ENCODE peak calls at places on chromosomes 2 and 18, in nine cellular contexts. V, Y, S, O, H, A, I, R and J are unnamed samples.

GRCh38 chr2:46216213-46216612 is 81.0 kb upstream of the EPAS1 start:
- DNase-seq in V (no peak), Y (no peak), S (peak), O (peak), H (no peak), A (peak), I (no peak), R (peak), J (peak)

GRCh38 chr2:215748446-215748845 is 264.9 kb downstream of the MREG start:
- DNase-seq in V (no peak), Y (peak), S (peak), O (no peak), H (no peak), A (no peak), I (no peak), R (peak), J (peak)

GRCh38 chr2:203685081-203685621 is 21.3 kb upstream of the CD28 start:
- DNase-seq in V (no peak), Y (no peak), S (peak), O (peak), H (no peak), A (peak), I (no peak), R (peak), J (peak)

GRCh38 chr2:225694664-225695063 is 295.2 kb downstream of the NYAP2 start:
- DNase-seq in V (no peak), Y (no peak), S (no peak), O (no peak), H (no peak), A (no peak), I (no peak), R (peak), J (peak)

GRCh38 chr2:199219551-199219950 is 238.2 kb downstream of the SATB2 start:
- DNase-seq in V (no peak), Y (no peak), S (no peak), O (no peak), H (no peak), A (no peak), I (no peak), R (no peak), J (no peak)

GRCh38 chr2:220280741-220281140 is 653.3 kb downstream of the SLC4A3 start:
- DNase-seq in V (no peak), Y (no peak), S (no peak), O (no peak), H (no peak), A (no peak), I (no peak), R (no peak), J (no peak)

GRCh38 chr2:71787476-71788185 is 334.3 kb downstream of the DYSF start:
- DNase-seq in V (no peak), Y (no peak), S (no peak), O (no peak), H (peak), A (no peak), I (no peak), R (no peak), J (no peak)

GRCh38 chr2:104867351-104868080 is 13.6 kb downstream of the POU3F3 start:
- DNase-seq in V (no peak), Y (no peak), S (no peak), O (no peak), H (peak), A (no peak), I (no peak), R (no peak), J (no peak)

GRCh38 chr2:3536682-3537632 is 17.6 kb upstream of the ADI1 start:
- DNase-seq in V (no peak), Y (peak), S (peak), O (no peak), H (no peak), A (no peak), I (no peak), R (peak), J (peak)

GRCh38 chr2:171615071-171615470 is 72.2 kb upstream of the DYNC1I2 start:
- DNase-seq in V (no peak), Y (no peak), S (peak), O (no peak), H (no peak), A (no peak), I (no peak), R (peak), J (peak)

GRCh38 chr2:71933467-71934319 is 214.0 kb downstream of the CYP26B1 start:
- DNase-seq in V (no peak), Y (no peak), S (peak), O (no peak), H (no peak), A (peak), I (no peak), R (peak), J (peak)

GRCh38 chr18:70469916-70470315 is 181.1 kb downstream of the SOCS6 start:
- DNase-seq in V (no peak), Y (no peak), S (no peak), O (no peak), H (no peak), A (no peak), I (no peak), R (peak), J (peak)

GRCh38 chr2:165376571-165376975 is 92.9 kb upstream of the CSRNP3 start:
- DNase-seq in V (no peak), Y (no peak), S (peak), O (no peak), H (no peak), A (no peak), I (no peak), R (no peak), J (no peak)

GRCh38 chr18:51128533-51128932 is 68.9 kb downstream of the MEX3C start:
- DNase-seq in V (no peak), Y (no peak), S (peak), O (no peak), H (no peak), A (no peak), I (no peak), R (no peak), J (peak)

GRCh38 chr2:10911291-10912075 is at the start of gene KCNF1:
- DNase-seq in V (no peak), Y (no peak), S (peak), O (no peak), H (no peak), A (no peak), I (no peak), R (peak), J (peak)

GRCh38 chr2:229852565-229852964 is 69.2 kb downstream of the TRIP12 start:
- DNase-seq in V (peak), Y (no peak), S (peak), O (no peak), H (no peak), A (no peak), I (peak), R (peak), J (peak)

GRCh38 chr2:112272669-112273068 is 2.7 kb upstream of the ZC3H6 start:
- DNase-seq in V (no peak), Y (no peak), S (no peak), O (no peak), H (no peak), A (no peak), I (no peak), R (no peak), J (no peak)

GRCh38 chr2:240568678-240569522 is 616 bp downstream of the RNPEPL1 start:
- DNase-seq in V (peak), Y (peak), S (peak), O (no peak), H (peak), A (no peak), I (no peak), R (peak), J (peak)

GRCh38 chr2:168330624-168331423 is 83.4 kb upstream of the STK39 start:
- DNase-seq in V (no peak), Y (no peak), S (no peak), O (no peak), H (no peak), A (no peak), I (no peak), R (no peak), J (no peak)

GRCh38 chr2:28522479-28522878 is 26.6 kb downstream of the PLB1 start:
- DNase-seq in V (no peak), Y (no peak), S (no peak), O (no peak), H (no peak), A (no peak), I (no peak), R (no peak), J (no peak)

GRCh38 chr18:5891361-5892215 is 3.7 kb downstream of the TMEM200C start:
- DNase-seq in V (no peak), Y (no peak), S (no peak), O (no peak), H (peak), A (no peak), I (no peak), R (no peak), J (no peak)

GRCh38 chr2:88845772-88846661 is 154.5 kb downstream of the RPIA start:
- DNase-seq in V (no peak), Y (no peak), S (no peak), O (no peak), H (no peak), A (no peak), I (peak), R (no peak), J (no peak)

GRCh38 chr18:10579079-10579867 is 53.4 kb downstream of the NAPG start:
- DNase-seq in V (no peak), Y (no peak), S (peak), O (peak), H (no peak), A (peak), I (no peak), R (peak), J (peak)

GRCh38 chr2:123961576-123961975 is 63.5 kb upstream of the CNTNAP5 start:
- DNase-seq in V (no peak), Y (no peak), S (no peak), O (no peak), H (no peak), A (no peak), I (no peak), R (peak), J (no peak)

GRCh38 chr2:128249555-128249954 is 69.1 kb downstream of the HS6ST1 start:
- DNase-seq in V (no peak), Y (no peak), S (no peak), O (no peak), H (no peak), A (no peak), I (no peak), R (no peak), J (no peak)

GRCh38 chr2:231228223-231228622 is 29.8 kb downstream of the ARMC9 start:
- DNase-seq in V (no peak), Y (no peak), S (no peak), O (no peak), H (no peak), A (no peak), I (peak), R (no peak), J (no peak)
- H3K4me3 ChIP-seq in V (no peak), Y (no peak), S (no peak), O (no peak), H (no peak), A (no peak), I (no peak), R (no peak), J (no peak)

GRCh38 chr2:102622646-102623045 is 3.3 kb downstream of the SLC9A2 start:
- DNase-seq in V (no peak), Y (no peak), S (no peak), O (no peak), H (no peak), A (no peak), I (peak), R (no peak), J (no peak)

GRCh38 chr2:102618452-102619413 is 620 bp upstream of the SLC9A2 start:
- DNase-seq in V (no peak), Y (no peak), S (peak), O (no peak), H (peak), A (no peak), I (no peak), R (peak), J (peak)

GRCh38 chr2:102620367-102620766 is 1.0 kb downstream of the SLC9A2 start:
- DNase-seq in V (no peak), Y (no peak), S (no peak), O (no peak), H (no peak), A (no peak), I (no peak), R (no peak), J (no peak)

GRCh38 chr2:102621630-102622029 is 2.3 kb downstream of the SLC9A2 start:
- DNase-seq in V (no peak), Y (no peak), S (no peak), O (no peak), H (no peak), A (no peak), I (no peak), R (no peak), J (no peak)

GRCh38 chr2:102619414-102620319 is at the start of gene SLC9A2:
- DNase-seq in V (no peak), Y (no peak), S (no peak), O (no peak), H (peak), A (no peak), I (no peak), R (no peak), J (peak)
- H3K4me3 ChIP-seq in V (peak), Y (no peak), S (peak), O (peak), H (peak), A (peak), I (peak), R (peak), J (peak)

GRCh38 chr2:217066510-217067270 is 206.8 kb upstream of the TNP1 start:
- DNase-seq in V (no peak), Y (no peak), S (no peak), O (no peak), H (no peak), A (no peak), I (no peak), R (no peak), J (no peak)

GRCh38 chr2:217065695-217066405 is 206.0 kb upstream of the TNP1 start:
- DNase-seq in V (no peak), Y (no peak), S (peak), O (peak), H (no peak), A (peak), I (no peak), R (peak), J (peak)

GRCh38 chr2:217061916-217062315 is 202.1 kb upstream of the TNP1 start:
- DNase-seq in V (no peak), Y (no peak), S (no peak), O (no peak), H (no peak), A (no peak), I (no peak), R (no peak), J (no peak)

GRCh38 chr2:217062774-217063173 is 202.9 kb upstream of the TNP1 start:
- DNase-seq in V (no peak), Y (no peak), S (no peak), O (no peak), H (no peak), A (no peak), I (no peak), R (no peak), J (no peak)

GRCh38 chr2:217064234-217065103 is 204.6 kb upstream of the TNP1 start:
- DNase-seq in V (no peak), Y (peak), S (peak), O (no peak), H (no peak), A (peak), I (no peak), R (peak), J (peak)
- H3K4me3 ChIP-seq in V (no peak), Y (peak), S (peak), O (no peak), H (no peak), A (peak), I (no peak), R (peak), J (peak)

DNA sequence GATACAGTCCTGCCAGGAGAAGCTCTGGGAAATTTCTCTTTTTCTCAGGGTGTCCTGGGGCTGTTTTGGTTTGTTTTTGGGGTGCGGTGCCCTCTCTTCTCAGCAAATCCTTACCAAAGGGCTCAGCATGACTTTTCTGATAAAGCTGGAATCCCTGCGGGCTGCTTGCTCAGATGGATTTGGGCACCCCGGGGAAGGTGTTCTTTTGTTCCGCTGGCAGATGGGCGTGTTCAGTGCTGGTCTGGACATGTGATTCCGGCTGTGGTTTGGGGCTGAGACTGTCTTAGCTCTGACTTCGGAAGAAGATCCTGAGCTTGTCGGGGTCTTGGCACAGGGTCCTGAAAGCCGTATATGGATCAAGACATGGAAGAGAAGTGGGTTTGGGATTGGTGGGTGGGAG is 134.2 kb upstream of the SPRED2 start:
- DNase-seq in V (no peak), Y (no peak), S (no peak), O (no peak), H (no peak), A (no peak), I (no peak), R (peak), J (no peak)
- H3K4me3 ChIP-seq in V (no peak), Y (no peak), S (no peak), O (no peak), H (no peak), A (no peak), I (no peak), R (peak), J (no peak)

GRCh38 chr2:86628091-86628522 is 4.4 kb upstream of the RNF103 start:
- DNase-seq in V (no peak), Y (no peak), S (no peak), O (no peak), H (no peak), A (no peak), I (no peak), R (peak), J (no peak)
- H3K4me3 ChIP-seq in V (no peak), Y (no peak), S (no peak), O (no peak), H (no peak), A (no peak), I (no peak), R (no peak), J (no peak)

GRCh38 chr2:218003265-218003950 is 613 bp upstream of the TNS1 start:
- DNase-seq in V (no peak), Y (peak), S (peak), O (no peak), H (peak), A (no peak), I (no peak), R (no peak), J (peak)
- H3K4me3 ChIP-seq in V (no peak), Y (no peak), S (peak), O (peak), H (peak), A (peak), I (no peak), R (no peak), J (peak)

GRCh38 chr2:64667535-64667934 is 13.8 kb upstream of the SERTAD2 start:
- DNase-seq in V (no peak), Y (no peak), S (no peak), O (no peak), H (no peak), A (no peak), I (no peak), R (no peak), J (no peak)
- H3K4me3 ChIP-seq in V (peak), Y (no peak), S (no peak), O (no peak), H (no peak), A (no peak), I (no peak), R (no peak), J (no peak)

GRCh38 chr2:238478216-238478615 is 51.5 kb downstream of the ASB1 start:
- DNase-seq in V (no peak), Y (no peak), S (no peak), O (no peak), H (no peak), A (no peak), I (no peak), R (no peak), J (no peak)
- H3K4me3 ChIP-seq in V (no peak), Y (no peak), S (no peak), O (no peak), H (no peak), A (no peak), I (no peak), R (no peak), J (no peak)